ENCODE peak calls at places on chromosomes 2 and 18, in six cellular contexts. X, R, W, G, M and E are unnamed samples.

GRCh38 chr2:200099271-200099670 is 143.9 kb downstream of the MAIP1 start:
- DNase-seq in G (no peak), X (no peak), R (no peak), M (no peak), W (no peak), E (no peak)

GRCh38 chr2:122445003-122445402 is 689.6 kb downstream of the TSN start:
- DNase-seq in M (no peak), R (no peak), X (no peak), W (no peak), G (no peak), E (no peak)

GRCh38 chr2:131419447-131419846 is 55.5 kb upstream of the RAB6D start:
- DNase-seq in W (no peak), M (peak), G (no peak), X (no peak), R (no peak), E (no peak)

GRCh38 chr2:62254424-62255266 is 58.7 kb downstream of the B3GNT2 start:
- DNase-seq in W (no peak), R (no peak), M (no peak), X (no peak), G (no peak), E (no peak)

GRCh38 chr2:89851583-89851905 is 1160.1 kb downstream of the RPIA start:
- DNase-seq in X (no peak), W (no peak), G (no peak), M (no peak), R (no peak), E (no peak)

GRCh38 chr18:62073461-62073860 is 113.4 kb downstream of the PIGN start:
- DNase-seq in R (no peak), G (no peak), W (no peak), M (no peak), X (no peak), E (no peak)

GRCh38 chr2:222548997-222549396 is 106.9 kb downstream of the FARSB start:
- DNase-seq in M (no peak), G (no peak), R (no peak), X (no peak), W (no peak), E (no peak)

GRCh38 chr2:120868366-120868765 is 132.7 kb downstream of the GLI2 start:
- DNase-seq in G (no peak), W (no peak), X (no peak), M (no peak), R (no peak), E (no peak)

GRCh38 chr18:37207343-37207742 is 358.3 kb downstream of the CELF4 start:
- DNase-seq in M (no peak), W (no peak), X (no peak), G (no peak), R (no peak), E (no peak)

GRCh38 chr2:215537621-215538020 is 101.8 kb upstream of the FN1 start:
- DNase-seq in W (no peak), M (no peak), G (no peak), R (no peak), X (no peak), E (peak)

GRCh38 chr2:237141556-237141955 is 55.9 kb downstream of the COPS8 start:
- DNase-seq in W (peak), G (no peak), X (peak), M (peak), R (peak), E (peak)

GRCh38 chr2:98547092-98547798 is 61.1 kb downstream of the COA5 start:
- DNase-seq in M (no peak), G (no peak), R (no peak), W (no peak), X (no peak), E (no peak)

GRCh38 chr2:124664363-124664762 is 639.3 kb downstream of the CNTNAP5 start:
- DNase-seq in W (no peak), R (no peak), M (no peak), G (no peak), X (no peak), E (no peak)

GRCh38 chr2:97646977-97647376 is 1.1 kb downstream of the COX5B start:
- DNase-seq in W (no peak), M (no peak), R (no peak), X (no peak), G (no peak), E (no peak)

GRCh38 chr2:128720440-128721022 is 401.9 kb upstream of the HS6ST1 start:
- DNase-seq in W (no peak), R (no peak), X (no peak), G (no peak), M (no peak), E (no peak)

GRCh38 chr2:191322838-191323506 is 77.8 kb downstream of the MYO1B start:
- DNase-seq in R (no peak), M (no peak), G (no peak), W (no peak), X (no peak), E (no peak)

GRCh38 chr18:31700990-31701389 is 16.6 kb upstream of the B4GALT6 start:
- DNase-seq in G (no peak), X (no peak), R (no peak), W (no peak), M (no peak), E (no peak)

GRCh38 chr2:174454566-174454965 is 32.3 kb downstream of the GPR155 start:
- DNase-seq in W (no peak), M (no peak), G (no peak), R (no peak), X (no peak), E (no peak)

GRCh38 chr2:184532541-184532940 is 65.8 kb upstream of the ZNF804A start:
- DNase-seq in X (no peak), M (no peak), G (no peak), R (no peak), W (no peak), E (no peak)

GRCh38 chr18:66990909-66991308 is 387.0 kb upstream of the CDH19 start:
- DNase-seq in X (no peak), M (no peak), G (no peak), R (no peak), W (no peak), E (no peak)
- H3K27ac ChIP-seq in X (no peak), M (no peak), G (no peak), R (no peak), W (no peak), E (no peak)

DNA sequence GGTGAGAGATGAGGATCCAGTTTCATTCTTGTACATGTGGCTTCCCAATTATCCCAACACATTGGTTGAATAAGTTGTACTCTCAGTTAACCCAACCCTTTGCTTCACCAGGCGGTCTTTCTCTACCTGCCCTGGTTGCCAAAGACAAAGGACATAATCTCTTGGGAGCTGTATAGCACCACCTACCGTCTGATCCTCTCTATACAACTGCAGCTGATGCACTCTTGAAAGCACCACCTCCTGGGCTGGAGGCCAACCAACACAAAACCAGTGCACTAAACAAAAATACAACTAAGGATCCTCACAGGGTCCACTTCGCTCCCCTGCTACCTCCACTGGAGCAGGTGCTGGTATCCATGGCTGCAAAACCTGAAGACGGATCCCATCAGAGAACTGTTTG is 473.6 kb upstream of the NRXN1 start:
- DNase-seq in G (no peak), R (no peak), W (no peak), X (peak), M (no peak), E (no peak)
- TF ChIP-seq CTCF in G (no peak), R (no peak), W (peak), X (peak), M (no peak), E (no peak)

DNA sequence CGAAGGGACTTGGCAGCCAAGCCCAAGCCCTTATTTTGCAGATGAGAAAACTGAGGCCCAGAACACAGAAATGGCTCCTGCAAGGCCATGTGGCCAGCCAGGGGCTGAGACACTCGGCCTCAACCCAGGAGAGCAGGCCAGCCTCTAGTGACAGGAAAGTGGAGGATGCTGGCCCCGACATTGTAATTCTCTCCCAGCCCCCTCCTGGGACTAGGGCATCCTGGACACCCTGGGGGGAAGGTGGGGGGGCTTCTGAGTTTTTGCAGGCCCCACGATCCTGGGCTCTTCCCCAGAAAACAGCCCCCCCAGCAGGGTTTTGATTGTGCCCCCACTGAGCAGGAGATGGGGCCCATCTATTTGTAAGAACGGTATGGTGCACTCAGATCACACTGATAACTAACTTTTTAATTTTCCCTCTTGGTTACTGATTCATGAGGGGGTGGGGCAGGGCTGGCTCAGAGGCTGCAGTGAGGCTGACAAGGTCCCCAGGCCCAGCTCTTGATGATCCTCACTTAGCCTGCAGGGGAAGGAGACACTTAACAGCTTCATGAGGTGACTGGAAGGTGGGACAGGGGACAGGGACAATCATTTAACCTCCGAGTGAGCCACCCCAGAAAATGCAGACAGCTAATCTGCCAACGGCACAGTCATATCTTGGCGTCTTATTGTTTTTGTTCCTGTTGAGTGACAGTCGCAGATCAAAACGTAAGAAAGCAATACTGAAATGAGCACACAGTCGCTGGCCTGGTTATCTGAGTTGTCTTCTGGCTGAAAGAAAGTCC is 18.9 kb downstream of the SMAD7 start:
- DNase-seq in W (no peak), M (no peak), G (no peak), R (no peak), X (peak), E (no peak)
- H3K4me3 ChIP-seq in W (no peak), M (no peak), G (peak), R (no peak), X (no peak), E (no peak)

GRCh38 chr2:3534251-3534814 is 15.0 kb upstream of the ADI1 start:
- DNase-seq in M (no peak), W (no peak), G (no peak), R (peak), X (no peak), E (no peak)
- H3K27ac ChIP-seq in M (peak), W (no peak), G (no peak), R (no peak), X (no peak), E (no peak)

DNA sequence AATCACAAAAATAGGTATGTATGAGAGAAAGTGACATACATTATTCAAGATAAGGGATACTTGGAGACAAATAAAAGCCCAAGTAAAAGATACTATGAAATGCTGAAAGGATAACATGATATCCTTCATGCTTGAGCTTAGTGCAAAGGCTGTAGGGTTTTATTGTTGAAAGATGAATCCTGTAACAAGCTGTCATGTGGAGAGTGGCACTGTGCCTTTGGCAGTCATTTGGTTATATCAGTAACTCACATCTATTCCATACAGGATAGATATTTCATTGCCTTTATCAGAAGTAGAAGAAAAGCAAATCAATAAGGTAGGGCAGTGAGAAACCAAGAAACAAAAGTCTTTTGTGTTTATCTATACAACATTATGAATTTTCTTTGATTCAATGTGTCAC is 211.0 kb downstream of the ZNF385B start:
- DNase-seq in G (no peak), R (no peak), W (no peak), X (no peak), M (no peak), E (no peak)
- TF ChIP-seq CTCF in G (no peak), R (no peak), W (no peak), X (no peak), M (no peak), E (no peak)

GRCh38 chr2:60885683-60886082 is 4.3 kb downstream of the REL start:
- DNase-seq in R (no peak), W (no peak), X (no peak), G (no peak), M (no peak), E (no peak)
- H3K4me3 ChIP-seq in R (peak), W (no peak), X (no peak), G (no peak), M (no peak), E (no peak)

DNA sequence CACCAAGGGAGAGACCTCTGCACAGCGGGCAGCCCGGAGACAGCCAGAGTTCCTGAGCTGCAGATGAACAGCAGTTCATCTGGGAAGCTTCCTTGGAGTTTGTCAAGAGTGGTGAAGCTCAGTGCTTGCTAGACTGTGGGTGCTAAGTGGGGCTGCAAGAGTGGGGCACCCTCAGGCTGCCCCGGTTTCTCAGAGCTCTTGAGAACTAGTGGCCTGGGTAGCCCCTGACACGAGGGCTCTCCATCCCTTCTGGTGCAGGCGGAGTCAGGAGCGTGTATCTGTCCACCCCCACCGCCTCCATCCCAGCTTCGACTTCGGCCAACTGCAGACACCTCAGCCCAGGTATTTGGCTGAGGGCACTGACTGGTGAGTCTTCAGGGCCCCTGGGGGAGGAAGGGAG is 222.0 kb downstream of the LOXHD1 start:
- DNase-seq in R (no peak), X (no peak), G (no peak), M (no peak), W (no peak), E (no peak)
- H3K27ac ChIP-seq in R (no peak), X (no peak), G (no peak), M (no peak), W (no peak), E (no peak)

GRCh38 chr2:58483307-58483706 is 242.2 kb upstream of the FANCL start:
- DNase-seq in G (no peak), R (no peak), M (no peak), W (no peak), X (no peak), E (no peak)

GRCh38 chr2:58481670-58482069 is 240.5 kb upstream of the FANCL start:
- DNase-seq in R (no peak), G (no peak), W (no peak), X (no peak), M (no peak), E (no peak)

GRCh38 chr2:58475756-58476155 is 234.6 kb upstream of the FANCL start:
- DNase-seq in W (no peak), R (no peak), M (no peak), X (no peak), G (no peak), E (no peak)

GRCh38 chr2:58480191-58480590 is 239.1 kb upstream of the FANCL start:
- DNase-seq in G (no peak), X (no peak), R (no peak), M (no peak), W (no peak), E (no peak)

DNA sequence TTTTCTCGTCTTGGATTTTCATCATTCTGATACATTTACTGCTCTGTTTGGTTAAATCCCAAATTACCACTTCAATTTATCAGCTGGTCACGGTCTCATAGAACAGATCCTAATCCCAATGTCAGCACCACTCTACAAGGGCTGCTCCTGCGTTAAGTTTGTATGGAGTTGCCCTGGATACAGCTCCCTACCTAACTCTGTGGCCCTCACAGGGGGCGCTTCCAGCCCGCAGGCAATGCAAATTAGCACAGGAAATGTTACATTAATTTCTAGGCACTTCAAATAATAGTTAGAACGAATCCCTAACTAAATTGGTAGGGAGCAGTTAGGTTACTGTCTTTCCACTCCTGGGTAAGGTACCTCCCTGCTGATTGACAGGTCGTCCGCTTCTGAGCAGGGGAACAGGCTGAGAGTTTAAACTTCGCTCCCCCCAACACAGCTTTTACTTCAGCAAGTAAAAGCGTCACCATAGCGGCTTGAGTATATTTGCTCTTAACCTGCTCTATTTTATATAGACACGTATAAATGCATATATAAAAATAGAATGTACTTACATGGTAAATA is 238.5 kb upstream of the FANCL start:
- DNase-seq in R (no peak), M (no peak), W (no peak), X (no peak), G (no peak), E (no peak)
- TF ChIP-seq CTCF in R (no peak), M (no peak), W (no peak), X (no peak), G (no peak), E (no peak)

GRCh38 chr18:2908166-2908945 is 61.5 kb downstream of the EMILIN2 start:
- DNase-seq in X (no peak), G (no peak), R (no peak), W (no peak), M (no peak), E (no peak)

GRCh38 chr18:2908946-2909335 is 62.1 kb downstream of the EMILIN2 start:
- DNase-seq in X (no peak), M (no peak), G (no peak), R (no peak), W (no peak), E (no peak)

GRCh38 chr18:2907459-2908145 is 60.8 kb downstream of the EMILIN2 start:
- DNase-seq in R (no peak), G (no peak), M (no peak), W (no peak), X (no peak), E (no peak)

GRCh38 chr18:2905802-2906521 is 59.2 kb downstream of the EMILIN2 start:
- DNase-seq in G (no peak), W (no peak), X (peak), M (peak), R (no peak), E (no peak)

GRCh38 chr18:2906522-2907458 is 60.0 kb downstream of the EMILIN2 start:
- DNase-seq in X (peak), M (peak), G (no peak), W (no peak), R (no peak), E (no peak)
- H3K4me3 ChIP-seq in X (peak), M (peak), G (peak), W (peak), R (peak), E (peak)